ENCODE peak calls at places on chromosome 11, in eight cellular contexts. W is psoas muscle; J is transverse colon; N is BE2C; D is body of pancreas; A is CD8-positive, alpha-beta T cell; E is tibial artery; T is HCT116. B is an unnamed sample.
A peak's percentile ranks its signal among the peaks of the same experiment; 100 is the strongest.

GRCh38 chr11:132111781-132112380 is 741.5 kb downstream of the NTM start:
- DNase-seq in W (no peak), J (no peak), N (no peak), D (no peak), A (no peak), E (no peak), T (no peak), B (no peak)

GRCh38 chr11:121696177-121696863 is 243.6 kb upstream of the SORL1-AS1 start:
- DNase-seq in W (no peak), J (no peak), N (no peak), D (peak; percentile 42), A (no peak), E (no peak), T (no peak), B (no peak)

GRCh38 chr11:62251698-62252097 is 9.7 kb downstream of the SCGB1D2 start:
- DNase-seq in W (no peak), J (no peak), N (no peak), D (no peak), A (no peak), E (no peak), T (no peak), B (no peak)

GRCh38 chr11:102807921-102808320 is 10.0 kb upstream of the MMP1 start:
- DNase-seq in W (no peak), J (no peak), N (peak; percentile 39), D (peak; percentile 18), A (no peak), E (no peak), T (peak; percentile 75), B (no peak)

GRCh38 chr11:59901306-59901705 is 22.7 kb downstream of the OOSP3 start:
- DNase-seq in W (no peak), J (no peak), N (no peak), D (no peak), A (no peak), E (no peak), T (peak; percentile 22), B (no peak)

GRCh38 chr11:12286606-12287005 is 90.8 kb upstream of the PARVA start:
- DNase-seq in W (no peak), J (no peak), N (no peak), D (no peak), A (no peak), E (no peak), T (no peak), B (no peak)

GRCh38 chr11:13972958-13973357 is 10.4 kb downstream of the SPON1 start:
- DNase-seq in W (no peak), J (no peak), N (no peak), D (no peak), A (no peak), E (no peak), T (no peak), B (no peak)

GRCh38 chr11:96293583-96293982 is 49.4 kb downstream of the MAML2 start:
- DNase-seq in W (no peak), J (no peak), N (no peak), D (no peak), A (no peak), E (no peak), T (no peak), B (no peak)

GRCh38 chr11:67491276-67492068 is 8.6 kb downstream of the AIP start:
- DNase-seq in W (no peak), J (no peak), N (no peak), D (no peak), A (no peak), E (no peak), T (no peak), B (peak; percentile 44)
- TF ChIP-seq CTCF in W (no peak), J (no peak), N (no peak), D (no peak), A (no peak), E (no peak), T (no peak), B (no peak)

DNA sequence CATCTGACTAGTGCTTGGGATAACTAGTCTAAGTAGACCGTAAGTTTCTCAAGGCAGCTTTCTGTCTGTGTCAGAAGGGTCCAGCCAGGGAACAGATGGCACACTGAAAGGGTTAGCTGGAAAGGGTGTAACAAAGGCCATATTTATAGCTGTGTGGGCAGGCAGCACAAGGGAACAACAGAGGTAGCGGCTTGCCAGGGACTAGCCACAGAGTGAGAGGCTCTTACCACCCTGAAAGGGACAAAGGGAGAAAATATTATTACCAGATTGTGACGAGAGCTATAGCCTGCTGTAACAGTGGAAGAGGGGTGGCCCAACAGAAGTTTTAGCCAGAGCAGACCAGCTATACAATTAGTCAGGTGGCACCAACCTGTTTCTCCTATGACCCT is 129.4 kb downstream of the CCDC34 start:
- DNase-seq in W (no peak), J (peak; percentile 9), N (no peak), D (no peak), A (no peak), E (no peak), T (no peak), B (no peak)
- H3K4me3 ChIP-seq in W (peak overlapping the region; percentile 52), J (no peak overlapping the region), N (no peak overlapping the region), D (no peak overlapping the region), A (no peak overlapping the region), E (no peak overlapping the region), T (no peak overlapping the region), B (no peak overlapping the region)

DNA sequence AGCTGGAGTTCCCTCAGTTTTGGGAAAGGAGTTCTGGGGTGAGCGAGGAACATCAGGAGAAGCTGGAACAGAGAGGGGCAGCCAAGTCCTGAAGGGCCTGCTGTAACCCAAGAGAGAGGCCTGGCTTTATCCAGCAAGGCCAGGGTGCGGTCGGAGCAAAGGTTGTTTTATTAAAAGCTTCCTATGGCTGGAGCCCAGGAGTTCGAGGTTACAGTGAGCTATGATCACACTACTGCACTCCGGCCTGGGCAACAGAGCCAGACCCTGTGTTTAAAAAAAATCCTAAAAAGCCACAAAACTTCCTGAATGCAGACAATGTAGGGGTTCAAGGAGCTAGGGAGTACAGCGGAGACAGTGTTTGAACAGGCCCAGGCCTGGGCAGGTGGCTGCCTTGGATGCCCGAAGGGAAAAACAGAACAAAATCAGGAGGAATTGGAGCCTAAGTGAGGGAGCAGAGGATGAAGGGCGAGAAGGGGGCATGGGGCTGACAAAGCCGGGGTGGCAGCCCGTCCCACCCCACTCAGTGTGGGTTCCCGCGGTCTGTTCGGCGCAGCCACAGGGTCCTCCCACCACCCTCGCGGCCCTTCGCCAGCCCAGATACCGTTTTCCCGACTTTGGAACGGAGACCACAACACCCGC is 22.1 kb upstream of the MALAT1 start:
- DNase-seq in W (peak; percentile 72), J (peak; percentile 81), N (no peak), D (no peak), A (no peak), E (peak; percentile 30), T (no peak), B (peak; percentile 87)
- H3K4me1 ChIP-seq in W (peaks cover 66% of the 10 kb centered on the region), J (peaks cover 38% of the 10 kb centered on the region), N (peaks cover 12% of the 10 kb centered on the region), D (peaks cover 52% of the 10 kb centered on the region), A (peaks cover 18% of the 10 kb centered on the region), E (no peaks in the 10 kb centered on the region), T (peaks cover 89% of the 10 kb centered on the region), B (peaks cover 44% of the 10 kb centered on the region)

GRCh38 chr11:93784152-93784934 is at the start of gene MED17:
- DNase-seq in W (peak; percentile 95), J (peak; percentile 94), N (peak; percentile 94), D (peak; percentile 91), A (peak; percentile 68), E (peak; percentile 93), T (peak; percentile 81), B (peak; percentile 95)
- TF ChIP-seq CTCF in W (peak; percentile 41), J (peak; percentile 44), N (peak; percentile 53), D (peak; percentile 33), A (peak; percentile 52), E (peak; percentile 44), T (peak; percentile 46), B (peak; percentile 40)

GRCh38 chr11:8671242-8671641 is 11.2 kb downstream of the TRIM66 start:
- DNase-seq in W (peak; percentile 55), J (peak; percentile 14), N (no peak), D (no peak), A (no peak), E (peak; percentile 66), T (no peak), B (peak; percentile 25)
- H3K4me3 ChIP-seq in W (no peak overlapping the region), J (no peak overlapping the region), N (no peak overlapping the region), D (no peak overlapping the region), A (no peak overlapping the region), E (no peak overlapping the region), T (no peak overlapping the region), B (no peak overlapping the region)